ENCODE peak calls at places on chromosomes 2 and 18, in nine cellular contexts. C is activated CD4-positive, alpha-beta T cell treated with anti-CD3 and anti-CD28 coated beads, Interleukin-2, amount 50 U/mL, for 1 hour; D is T1000; L is Caki2; Q is SJSA1; A is head of caudate nucleus; I is glutamatergic neuron; U is naive B cell; N is HEK293T. V is an unnamed sample.

GRCh38 chr2:106575955-106576354 is 88.8 kb downstream of the CD8B2 start:
- DNase-seq in U (no peak), L (no peak), A (no peak), C (no peak), I (peak), D (no peak), Q (no peak), N (no peak), V (no peak)

GRCh38 chr2:183868153-183868552 is 730.2 kb upstream of the ZNF804A start:
- DNase-seq in D (no peak), C (no peak), L (no peak), Q (no peak), N (no peak), I (no peak), A (no peak), U (no peak), V (no peak)

GRCh38 chr2:115161531-115162453 is 719.4 kb downstream of the DPP10 start:
- DNase-seq in N (no peak), Q (no peak), U (no peak), D (peak), A (peak), C (no peak), I (peak), L (peak), V (no peak)

GRCh38 chr2:42977236-42978174 is 185.1 kb upstream of the HAAO start:
- DNase-seq in N (no peak), D (no peak), I (no peak), U (no peak), C (no peak), L (no peak), A (no peak), Q (no peak), V (no peak)

GRCh38 chr2:239310401-239311061 is 90.3 kb downstream of the HDAC4 start:
- DNase-seq in U (no peak), N (no peak), L (no peak), A (peak), Q (no peak), I (no peak), D (no peak), C (no peak), V (peak)

GRCh38 chr18:77138270-77138669 is 5.7 kb upstream of the MBP start:
- DNase-seq in I (no peak), U (no peak), L (no peak), Q (no peak), A (no peak), N (no peak), D (no peak), C (no peak), V (no peak)

GRCh38 chr18:46915800-46916550 is 1.3 kb downstream of the PIAS2 start:
- DNase-seq in Q (no peak), D (no peak), U (no peak), L (no peak), N (no peak), A (no peak), I (no peak), C (no peak), V (no peak)

GRCh38 chr18:576924-577323 is 3.3 kb upstream of the CETN1 start:
- DNase-seq in I (no peak), Q (no peak), U (no peak), C (no peak), A (no peak), D (no peak), L (no peak), N (no peak), V (no peak)

GRCh38 chr2:50535971-50536759 is 495.8 kb downstream of the NRXN1 start:
- DNase-seq in C (no peak), U (no peak), A (no peak), L (no peak), I (peak), D (no peak), Q (peak), N (peak), V (no peak)

GRCh38 chr18:75836516-75836915 is 409.0 kb upstream of the SMIM21 start:
- DNase-seq in D (no peak), Q (no peak), U (no peak), A (no peak), L (no peak), N (no peak), I (no peak), C (no peak), V (no peak)

GRCh38 chr2:168613510-168613909 is 157.4 kb downstream of the CERS6 start:
- DNase-seq in Q (no peak), U (no peak), L (no peak), D (no peak), N (no peak), I (no peak), C (no peak), A (no peak), V (no peak)

GRCh38 chr2:62526531-62527381 is 20.8 kb upstream of the TMEM17 start:
- DNase-seq in A (no peak), I (no peak), D (no peak), C (no peak), U (no peak), Q (peak), N (no peak), L (peak), V (no peak)

GRCh38 chr2:117917223-117917917 is 96.5 kb downstream of the CCDC93 start:
- DNase-seq in N (no peak), C (no peak), D (no peak), A (no peak), L (no peak), Q (no peak), I (no peak), U (no peak), V (no peak)

GRCh38 chr2:144048631-144049060 is 471.3 kb downstream of the ZEB2 start:
- DNase-seq in L (no peak), U (no peak), A (no peak), D (no peak), Q (no peak), C (no peak), I (no peak), N (no peak), V (no peak)

GRCh38 chr2:147588191-147588590 is 256.6 kb upstream of the ACVR2A start:
- DNase-seq in Q (no peak), N (no peak), I (no peak), C (no peak), U (no peak), D (no peak), L (no peak), A (no peak), V (no peak)

GRCh38 chr2:100262043-100262442 is 60.3 kb downstream of the LONRF2 start:
- DNase-seq in N (no peak), U (no peak), L (no peak), C (no peak), D (no peak), I (no peak), Q (no peak), A (peak), V (no peak)